ENCODE peak calls at places on chromosomes 7 and 10, in four cellular contexts. O is upper lobe of right lung, N is amniotic stem cell, S is fibroblast of the aortic adventitia. X is an unnamed sample.

GRCh38 chr7:131606346-131607290 is 50.2 kb upstream of the PODXL start:
- DNase-seq in O (no peak), N (no peak), S (peak; percentile 33), X (no peak)

GRCh38 chr10:6399241-6399701 is 180.8 kb downstream of the PRKCQ start:
- DNase-seq in O (no peak), N (no peak), S (peak; percentile 29), X (no peak)

GRCh38 chr10:49538381-49539319 is at the start of gene ERCC6:
- DNase-seq in O (peak; percentile 99), N (peak; percentile 92), S (peak; percentile 99), X (peak; percentile 100)

GRCh38 chr10:18423058-18423637 is 228.2 kb downstream of the NSUN6 start:
- DNase-seq in O (no peak), N (no peak), S (no peak), X (no peak)

GRCh38 chr10:100174699-100175677 is 10.8 kb downstream of the ERLIN1 start:
- DNase-seq in O (no peak), N (no peak), S (no peak), X (no peak)

GRCh38 chr7:5692112-5692844 is 89.2 kb downstream of the RNF216 start:
- DNase-seq in O (no peak), N (peak; percentile 93), S (peak; percentile 99), X (no peak)

GRCh38 chr10:127577376-127577775 is 28.3 kb downstream of the NPS start:
- DNase-seq in O (no peak), N (no peak), S (peak; percentile 2), X (no peak)

GRCh38 chr10:3747248-3747960 is 37.6 kb downstream of the KLF6 start:
- DNase-seq in O (no peak), N (no peak), S (no peak), X (no peak)

GRCh38 chr10:73650537-73651331 is 5.1 kb downstream of the SYNPO2L start:
- DNase-seq in O (no peak), N (no peak), S (peak; percentile 23), X (no peak)

GRCh38 chr10:98517672-98518071 is 70.9 kb upstream of the HPS1 start:
- DNase-seq in O (no peak), N (no peak), S (no peak), X (no peak)

GRCh38 chr7:92953657-92954056 is 117.3 kb upstream of the CDK6 start:
- DNase-seq in O (no peak), N (no peak), S (no peak), X (no peak)

GRCh38 chr7:137443616-137444015 is 100.1 kb upstream of the PTN start:
- DNase-seq in O (no peak), N (peak; percentile 48), S (peak; percentile 84), X (no peak)

GRCh38 chr7:122602800-122603199 is 96.1 kb downstream of the RNF133 start:
- DNase-seq in O (no peak), N (no peak), S (no peak), X (no peak)

GRCh38 chr7:4561775-4562174 is 120.3 kb upstream of the FOXK1 start:
- DNase-seq in O (no peak), N (no peak), S (no peak), X (no peak)

GRCh38 chr7:36415104-36415503 is 25.4 kb downstream of the ANLN start:
- DNase-seq in O (no peak), N (no peak), S (no peak), X (no peak)

GRCh38 chr7:408651-409343 is 110.8 kb downstream of the PDGFA start:
- DNase-seq in O (peak; percentile 58), N (no peak), S (no peak), X (no peak)

GRCh38 chr7:53596230-53596629 is 560.8 kb downstream of the POM121L12 start:
- DNase-seq in O (no peak), N (no peak), S (no peak), X (no peak)

GRCh38 chr7:143958781-143959180 is 4.1 kb downstream of the OR2F1 start:
- DNase-seq in O (no peak), N (no peak), S (no peak), X (no peak)

GRCh38 chr10:4767033-4767814 is 58.8 kb upstream of the AKR1E2 start:
- DNase-seq in O (no peak), N (no peak), S (peak; percentile 75), X (no peak)

GRCh38 chr7:83259064-83259463 is 96.4 kb upstream of the PCLO start:
- DNase-seq in O (no peak), N (no peak), S (no peak), X (no peak)

GRCh38 chr7:78020131-78020873 is 221.7 kb downstream of the PHTF2 start:
- DNase-seq in O (no peak), N (peak; percentile 83), S (peak; percentile 89), X (peak; percentile 32)

GRCh38 chr10:75191821-75192568 is 18.6 kb upstream of the VDAC2 start:
- DNase-seq in O (no peak), N (peak; percentile 88), S (peak; percentile 97), X (no peak)

GRCh38 chr7:101239191-101239950 is 1.8 kb upstream of the CLDN15 start:
- DNase-seq in O (no peak), N (no peak), S (no peak), X (no peak)

GRCh38 chr10:62647375-62648092 is 157.0 kb upstream of the ADO start:
- DNase-seq in O (no peak), N (no peak), S (no peak), X (no peak)

GRCh38 chr7:136942396-136942795 is 73.9 kb downstream of the CHRM2 start:
- DNase-seq in O (no peak), N (no peak), S (no peak), X (no peak)

GRCh38 chr7:92025260-92025659 is 84.6 kb downstream of the AKAP9 start:
- DNase-seq in O (no peak), N (peak; percentile 29), S (peak; percentile 67), X (no peak)

GRCh38 chr10:104580774-104581675 is 60.1 kb upstream of the SORCS3 start:
- DNase-seq in O (peak; percentile 70), N (peak; percentile 29), S (peak; percentile 69), X (peak; percentile 28)

GRCh38 chr7:41582116-41582515 is 120.8 kb downstream of the INHBA start:
- DNase-seq in O (no peak), N (no peak), S (peak; percentile 18), X (no peak)

GRCh38 chr10:117374506-117375359 is 507 bp downstream of the PDZD8 start:
- DNase-seq in O (peak; percentile 77), N (no peak), S (peak; percentile 45), X (no peak)

GRCh38 chr10:404341-404740 is 269.1 kb downstream of the ZMYND11 start:
- DNase-seq in O (no peak), N (peak; percentile 55), S (peak; percentile 69), X (no peak)

GRCh38 chr7:154960063-154960790 is 42.7 kb downstream of the PAXIP1 start:
- DNase-seq in O (no peak), N (no peak), S (no peak), X (no peak)

GRCh38 chr7:54996391-54996790 is 22.4 kb upstream of the EGFR start:
- DNase-seq in O (no peak), N (no peak), S (peak; percentile 1), X (no peak)

GRCh38 chr7:12771378-12771877 is 84.0 kb downstream of the ARL4A start:
- DNase-seq in O (no peak), N (no peak), S (peak; percentile 95), X (no peak)

GRCh38 chr7:75691793-75692543 is 46.8 kb downstream of the HIP1 start:
- DNase-seq in O (peak; percentile 11), N (no peak), S (no peak), X (no peak)

GRCh38 chr7:101121996-101122932 is 4.6 kb upstream of the SERPINE1 start:
- DNase-seq in O (peak; percentile 65), N (peak; percentile 98), S (peak; percentile 99), X (peak; percentile 47)

GRCh38 chr10:78802866-78803265 is 265.9 kb upstream of the ZMIZ1 start:
- DNase-seq in O (no peak), N (peak; percentile 39), S (peak; percentile 81), X (no peak)

GRCh38 chr10:133276435-133277201 is at the start of gene ADAM8:
- DNase-seq in O (peak; percentile 78), N (no peak), S (no peak), X (peak; percentile 88)

GRCh38 chr10:2081501-2081900 is 344.2 kb upstream of the ADARB2 start:
- DNase-seq in O (no peak), N (no peak), S (no peak), X (no peak)